ENCODE peak calls at places on chromosomes 6 and 20, in seven cellular contexts. One of them, this sample, is unnamed. For H3K4me1, the result is how much of the 10 kb centered on the place peaks cover.

GRCh38 chr20:34390769-34391447 is 27.8 kb downstream of the ITCH start:
- DNase-seq in cardiac muscle cell: peak
- DNase-seq in heart right ventricle: no peak
- DNase-seq in hepatocyte: peak
- DNase-seq in suprapubic skin: no peak
- DNase-seq in astrocyte: peak
- DNase-seq in naive thymus-derived CD4-positive, alpha-beta T cell: no peak
- DNase-seq in this sample: peak

GRCh38 chr6:150694889-150695288 is 95.2 kb downstream of the PLEKHG1 start:
- DNase-seq in hepatocyte: no peak
- DNase-seq in suprapubic skin: no peak
- DNase-seq in astrocyte: no peak
- DNase-seq in cardiac muscle cell: no peak
- DNase-seq in heart right ventricle: no peak
- DNase-seq in naive thymus-derived CD4-positive, alpha-beta T cell: no peak
- DNase-seq in this sample: no peak

GRCh38 chr6:41607736-41608135 is 30.5 kb upstream of the MDFI start:
- DNase-seq in suprapubic skin: no peak
- DNase-seq in heart right ventricle: no peak
- DNase-seq in hepatocyte: no peak
- DNase-seq in naive thymus-derived CD4-positive, alpha-beta T cell: no peak
- DNase-seq in cardiac muscle cell: no peak
- DNase-seq in astrocyte: no peak
- DNase-seq in this sample: no peak

GRCh38 chr6:71619836-71620235 is 266.5 kb upstream of the RIMS1 start:
- DNase-seq in hepatocyte: no peak
- DNase-seq in cardiac muscle cell: peak
- DNase-seq in suprapubic skin: no peak
- DNase-seq in naive thymus-derived CD4-positive, alpha-beta T cell: no peak
- DNase-seq in heart right ventricle: no peak
- DNase-seq in astrocyte: no peak
- DNase-seq in this sample: no peak

GRCh38 chr6:148758492-148758891 is 11.7 kb downstream of the UST start:
- DNase-seq in suprapubic skin: no peak
- DNase-seq in heart right ventricle: no peak
- DNase-seq in astrocyte: no peak
- DNase-seq in naive thymus-derived CD4-positive, alpha-beta T cell: no peak
- DNase-seq in hepatocyte: no peak
- DNase-seq in cardiac muscle cell: peak
- DNase-seq in this sample: no peak

GRCh38 chr6:13413906-13414555 is 73.4 kb downstream of the GFOD1 start:
- DNase-seq in hepatocyte: no peak
- DNase-seq in astrocyte: no peak
- DNase-seq in heart right ventricle: peak
- DNase-seq in naive thymus-derived CD4-positive, alpha-beta T cell: no peak
- DNase-seq in suprapubic skin: peak
- DNase-seq in cardiac muscle cell: peak
- DNase-seq in this sample: no peak

GRCh38 chr6:144478487-144478886 is 193.4 kb downstream of the UTRN start:
- DNase-seq in cardiac muscle cell: no peak
- DNase-seq in astrocyte: no peak
- DNase-seq in heart right ventricle: peak
- DNase-seq in naive thymus-derived CD4-positive, alpha-beta T cell: no peak
- DNase-seq in suprapubic skin: no peak
- DNase-seq in hepatocyte: no peak
- DNase-seq in this sample: no peak

GRCh38 chr6:109454483-109455160 is 950 bp downstream of the MICAL1 start:
- DNase-seq in cardiac muscle cell: peak
- DNase-seq in naive thymus-derived CD4-positive, alpha-beta T cell: peak
- DNase-seq in hepatocyte: peak
- DNase-seq in suprapubic skin: no peak
- DNase-seq in astrocyte: no peak
- DNase-seq in heart right ventricle: no peak
- DNase-seq in this sample: peak

GRCh38 chr6:96760153-96760687 is 77.1 kb downstream of the GPR63 start:
- DNase-seq in naive thymus-derived CD4-positive, alpha-beta T cell: no peak
- DNase-seq in suprapubic skin: no peak
- DNase-seq in hepatocyte: no peak
- DNase-seq in astrocyte: no peak
- DNase-seq in heart right ventricle: no peak
- DNase-seq in cardiac muscle cell: no peak
- DNase-seq in this sample: peak

GRCh38 chr6:26538936-26539615 is 910 bp downstream of the HMGN4 start:
- DNase-seq in cardiac muscle cell: no peak
- DNase-seq in naive thymus-derived CD4-positive, alpha-beta T cell: no peak
- DNase-seq in astrocyte: no peak
- DNase-seq in suprapubic skin: no peak
- DNase-seq in hepatocyte: no peak
- DNase-seq in heart right ventricle: no peak
- DNase-seq in this sample: no peak

GRCh38 chr6:17455919-17456318 is 62.5 kb downstream of the CAP2 start:
- DNase-seq in heart right ventricle: no peak
- DNase-seq in naive thymus-derived CD4-positive, alpha-beta T cell: no peak
- DNase-seq in cardiac muscle cell: no peak
- DNase-seq in hepatocyte: no peak
- DNase-seq in astrocyte: no peak
- DNase-seq in suprapubic skin: no peak
- DNase-seq in this sample: no peak

GRCh38 chr6:13286185-13286584 is 42.2 kb downstream of the TBC1D7 start:
- DNase-seq in hepatocyte: no peak
- DNase-seq in heart right ventricle: no peak
- DNase-seq in suprapubic skin: no peak
- DNase-seq in naive thymus-derived CD4-positive, alpha-beta T cell: no peak
- DNase-seq in cardiac muscle cell: no peak
- DNase-seq in astrocyte: no peak
- DNase-seq in this sample: no peak

GRCh38 chr20:3430376-3431069 is 23.1 kb upstream of the DNAAF9 start:
- DNase-seq in hepatocyte: no peak
- DNase-seq in cardiac muscle cell: no peak
- DNase-seq in heart right ventricle: no peak
- DNase-seq in suprapubic skin: no peak
- DNase-seq in naive thymus-derived CD4-positive, alpha-beta T cell: no peak
- DNase-seq in astrocyte: peak
- DNase-seq in this sample: no peak

GRCh38 chr6:105014954-105015353 is 58.0 kb downstream of the LIN28B start:
- DNase-seq in cardiac muscle cell: no peak
- DNase-seq in naive thymus-derived CD4-positive, alpha-beta T cell: no peak
- DNase-seq in suprapubic skin: no peak
- DNase-seq in heart right ventricle: no peak
- DNase-seq in hepatocyte: no peak
- DNase-seq in astrocyte: peak
- DNase-seq in this sample: peak

GRCh38 chr6:45951291-45951690 is 64.4 kb downstream of the CLIC5 start:
- DNase-seq in cardiac muscle cell: no peak
- DNase-seq in hepatocyte: no peak
- DNase-seq in astrocyte: no peak
- DNase-seq in heart right ventricle: no peak
- DNase-seq in naive thymus-derived CD4-positive, alpha-beta T cell: no peak
- DNase-seq in suprapubic skin: no peak
- DNase-seq in this sample: no peak

GRCh38 chr6:80366721-80367120 is 260.2 kb downstream of the BCKDHB start:
- DNase-seq in heart right ventricle: peak
- DNase-seq in hepatocyte: peak
- DNase-seq in astrocyte: peak
- DNase-seq in cardiac muscle cell: peak
- DNase-seq in suprapubic skin: no peak
- DNase-seq in naive thymus-derived CD4-positive, alpha-beta T cell: no peak
- DNase-seq in this sample: peak

GRCh38 chr6:41940759-41941279 is 789 bp downstream of the CCND3 start:
- DNase-seq in astrocyte: no peak
- DNase-seq in heart right ventricle: peak
- DNase-seq in naive thymus-derived CD4-positive, alpha-beta T cell: peak
- DNase-seq in hepatocyte: peak
- DNase-seq in suprapubic skin: no peak
- DNase-seq in cardiac muscle cell: peak
- DNase-seq in this sample: peak

GRCh38 chr20:41151134-41151869 is 14.0 kb downstream of the PLCG1 start:
- DNase-seq in suprapubic skin: no peak
- DNase-seq in astrocyte: no peak
- DNase-seq in cardiac muscle cell: no peak
- DNase-seq in heart right ventricle: no peak
- DNase-seq in hepatocyte: no peak
- DNase-seq in naive thymus-derived CD4-positive, alpha-beta T cell: no peak
- DNase-seq in this sample: no peak

GRCh38 chr20:41152108-41152757 is 14.9 kb downstream of the PLCG1 start:
- DNase-seq in heart right ventricle: no peak
- DNase-seq in cardiac muscle cell: no peak
- DNase-seq in hepatocyte: no peak
- DNase-seq in suprapubic skin: no peak
- DNase-seq in naive thymus-derived CD4-positive, alpha-beta T cell: no peak
- DNase-seq in astrocyte: no peak
- DNase-seq in this sample: no peak

GRCh38 chr20:41155267-41155666 is 17.9 kb downstream of the PLCG1 start:
- DNase-seq in hepatocyte: no peak
- DNase-seq in heart right ventricle: no peak
- DNase-seq in suprapubic skin: no peak
- DNase-seq in astrocyte: no peak
- DNase-seq in naive thymus-derived CD4-positive, alpha-beta T cell: no peak
- DNase-seq in cardiac muscle cell: no peak
- DNase-seq in this sample: no peak

GRCh38 chr20:41158082-41158625 is 20.8 kb downstream of the PLCG1 start:
- DNase-seq in astrocyte: no peak
- DNase-seq in naive thymus-derived CD4-positive, alpha-beta T cell: no peak
- DNase-seq in hepatocyte: no peak
- DNase-seq in suprapubic skin: no peak
- DNase-seq in cardiac muscle cell: no peak
- DNase-seq in heart right ventricle: no peak
- DNase-seq in this sample: no peak

GRCh38 chr20:41154436-41155176 is 17.3 kb downstream of the PLCG1 start:
- DNase-seq in naive thymus-derived CD4-positive, alpha-beta T cell: no peak
- DNase-seq in heart right ventricle: peak
- DNase-seq in hepatocyte: no peak
- DNase-seq in suprapubic skin: no peak
- DNase-seq in astrocyte: no peak
- DNase-seq in cardiac muscle cell: peak
- DNase-seq in this sample: no peak
- H3K4me1 ChIP-seq in naive thymus-derived CD4-positive, alpha-beta T cell: half or more
- H3K4me1 ChIP-seq in heart right ventricle: half or more
- H3K4me1 ChIP-seq in hepatocyte: under half
- H3K4me1 ChIP-seq in suprapubic skin: half or more
- H3K4me1 ChIP-seq in astrocyte: under half
- H3K4me1 ChIP-seq in cardiac muscle cell: under half
- H3K4me1 ChIP-seq in this sample: under half

GRCh38 chr6:142845143-142845571 is 99.8 kb downstream of the HIVEP2 start:
- DNase-seq in hepatocyte: no peak
- DNase-seq in heart right ventricle: no peak
- DNase-seq in astrocyte: peak
- DNase-seq in naive thymus-derived CD4-positive, alpha-beta T cell: no peak
- DNase-seq in suprapubic skin: no peak
- DNase-seq in cardiac muscle cell: no peak
- DNase-seq in this sample: no peak

GRCh38 chr6:142846459-142846831 is 98.5 kb downstream of the HIVEP2 start:
- DNase-seq in astrocyte: peak
- DNase-seq in heart right ventricle: no peak
- DNase-seq in suprapubic skin: no peak
- DNase-seq in hepatocyte: no peak
- DNase-seq in cardiac muscle cell: peak
- DNase-seq in naive thymus-derived CD4-positive, alpha-beta T cell: no peak
- DNase-seq in this sample: no peak

GRCh38 chr6:142846883-142847287 is 98.1 kb downstream of the HIVEP2 start:
- DNase-seq in cardiac muscle cell: peak
- DNase-seq in hepatocyte: peak
- DNase-seq in naive thymus-derived CD4-positive, alpha-beta T cell: no peak
- DNase-seq in heart right ventricle: no peak
- DNase-seq in astrocyte: peak
- DNase-seq in suprapubic skin: no peak
- DNase-seq in this sample: peak

GRCh38 chr6:142844065-142844755 is 100.8 kb downstream of the HIVEP2 start:
- DNase-seq in hepatocyte: no peak
- DNase-seq in astrocyte: no peak
- DNase-seq in cardiac muscle cell: no peak
- DNase-seq in heart right ventricle: no peak
- DNase-seq in suprapubic skin: no peak
- DNase-seq in naive thymus-derived CD4-positive, alpha-beta T cell: no peak
- DNase-seq in this sample: no peak

DNA sequence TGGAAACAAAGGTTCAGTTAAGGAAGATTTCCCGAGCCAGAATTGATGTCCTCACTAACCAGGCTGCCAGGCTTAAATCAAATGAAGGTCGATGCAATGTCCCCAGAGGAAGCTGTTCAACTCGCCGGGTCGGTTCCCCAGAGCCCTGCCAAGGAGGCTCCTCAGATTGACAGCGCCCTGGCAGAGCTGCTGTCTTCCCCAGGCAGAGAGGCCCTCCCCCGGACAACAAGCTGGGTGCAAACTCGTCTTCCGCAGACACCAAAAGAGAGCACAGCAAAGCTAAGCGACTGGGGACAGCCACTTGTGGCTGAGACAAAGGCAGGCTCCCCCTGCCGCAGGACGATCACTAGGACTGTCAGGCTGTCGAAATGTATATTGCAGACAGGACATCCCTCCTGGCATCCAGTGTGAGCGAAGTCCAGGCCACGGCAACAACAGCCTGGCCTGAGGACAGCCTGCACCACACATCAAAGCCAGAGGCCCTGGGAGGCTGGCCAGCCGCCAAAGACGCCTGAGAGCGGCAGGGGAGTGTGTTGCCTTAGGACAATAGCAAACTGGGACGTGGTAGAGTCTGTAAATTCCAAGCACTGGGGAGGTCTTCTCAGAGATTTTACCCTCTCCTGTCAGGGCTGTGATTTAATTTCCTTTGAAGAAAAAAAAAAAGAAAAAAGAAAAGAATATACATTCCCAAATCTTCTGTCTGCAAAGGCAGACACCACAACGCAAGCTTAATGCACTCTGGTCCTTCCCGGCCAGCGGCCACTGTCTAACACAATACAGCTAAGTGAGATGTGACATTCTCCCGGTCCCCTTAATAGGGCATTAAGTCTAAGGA is 99.1 kb downstream of the HIVEP2 start:
- DNase-seq in cardiac muscle cell: peak
- DNase-seq in naive thymus-derived CD4-positive, alpha-beta T cell: peak
- DNase-seq in astrocyte: peak
- DNase-seq in hepatocyte: peak
- DNase-seq in heart right ventricle: peak
- DNase-seq in suprapubic skin: peak
- DNase-seq in this sample: peak
- H3K4me1 ChIP-seq in cardiac muscle cell: under half
- H3K4me1 ChIP-seq in naive thymus-derived CD4-positive, alpha-beta T cell: half or more
- H3K4me1 ChIP-seq in astrocyte: half or more
- H3K4me1 ChIP-seq in hepatocyte: under half
- H3K4me1 ChIP-seq in heart right ventricle: half or more
- H3K4me1 ChIP-seq in suprapubic skin: half or more
- H3K4me1 ChIP-seq in this sample: under half

DNA sequence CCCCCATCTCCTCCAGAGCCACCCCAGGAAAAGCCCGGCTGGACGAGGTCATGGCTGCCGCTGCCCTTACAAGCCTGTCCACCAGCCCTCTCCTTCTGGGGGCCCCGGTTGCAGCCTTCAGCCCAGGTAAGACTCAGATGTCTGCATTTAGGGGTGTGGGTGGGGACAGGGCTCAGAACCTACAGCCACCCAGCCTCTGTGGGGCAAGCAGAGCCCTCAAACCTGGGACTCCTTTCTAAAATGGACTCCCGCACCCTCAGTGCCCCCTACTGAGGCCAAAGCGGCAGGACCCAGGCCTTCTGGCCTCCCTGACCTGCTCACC is 1.7 kb downstream of the SLC2A4RG start:
- DNase-seq in hepatocyte: no peak
- DNase-seq in astrocyte: no peak
- DNase-seq in heart right ventricle: no peak
- DNase-seq in cardiac muscle cell: no peak
- DNase-seq in naive thymus-derived CD4-positive, alpha-beta T cell: no peak
- DNase-seq in suprapubic skin: no peak
- DNase-seq in this sample: no peak
- H3K4me1 ChIP-seq in hepatocyte: under half
- H3K4me1 ChIP-seq in astrocyte: under half
- H3K4me1 ChIP-seq in heart right ventricle: under half
- H3K4me1 ChIP-seq in cardiac muscle cell: under half
- H3K4me1 ChIP-seq in naive thymus-derived CD4-positive, alpha-beta T cell: under half
- H3K4me1 ChIP-seq in suprapubic skin: half or more
- H3K4me1 ChIP-seq in this sample: under half

GRCh38 chr6:20205722-20206154 is 6.5 kb downstream of the MBOAT1 start:
- DNase-seq in heart right ventricle: no peak
- DNase-seq in cardiac muscle cell: no peak
- DNase-seq in naive thymus-derived CD4-positive, alpha-beta T cell: no peak
- DNase-seq in hepatocyte: no peak
- DNase-seq in astrocyte: no peak
- DNase-seq in suprapubic skin: no peak
- DNase-seq in this sample: no peak
- H3K4me1 ChIP-seq in heart right ventricle: half or more
- H3K4me1 ChIP-seq in cardiac muscle cell: under half
- H3K4me1 ChIP-seq in naive thymus-derived CD4-positive, alpha-beta T cell: under half
- H3K4me1 ChIP-seq in hepatocyte: under half
- H3K4me1 ChIP-seq in astrocyte: under half
- H3K4me1 ChIP-seq in suprapubic skin: half or more
- H3K4me1 ChIP-seq in this sample: under half

This sample was measured in A673.